ENCODE peak calls at places on chromosomes 5 and 9, in four cellular contexts. One of them, this sample, is unnamed.

GRCh38 chr9:113656771-113657670 is 193.5 kb downstream of the RGS3 start:
- ATAC-seq in upper lobe of left lung: no peak
- ATAC-seq in A549: no peak
- ATAC-seq in IMR-90: no peak
- ATAC-seq in this sample: no peak

GRCh38 chr9:120740135-120740534 is 25.9 kb upstream of the MEGF9 start:
- ATAC-seq in A549: no peak
- ATAC-seq in upper lobe of left lung: no peak
- ATAC-seq in IMR-90: no peak
- ATAC-seq in this sample: no peak

GRCh38 chr9:34177906-34178697 is 741 bp upstream of the UBAP1 start:
- ATAC-seq in IMR-90: no peak
- ATAC-seq in upper lobe of left lung: no peak
- ATAC-seq in A549: no peak
- ATAC-seq in this sample: no peak

GRCh38 chr5:51230336-51230735 is 152.9 kb upstream of the ISL1 start:
- ATAC-seq in A549: no peak
- ATAC-seq in upper lobe of left lung: no peak
- ATAC-seq in IMR-90: no peak
- ATAC-seq in this sample: no peak

GRCh38 chr5:82885657-82886389 is 191.4 kb downstream of the TMEM167A start:
- ATAC-seq in upper lobe of left lung: no peak
- ATAC-seq in A549: peak; percentile 67
- ATAC-seq in IMR-90: no peak
- ATAC-seq in this sample: no peak

GRCh38 chr5:66326276-66326675 is 182.2 kb downstream of the SREK1 start:
- ATAC-seq in A549: no peak
- ATAC-seq in upper lobe of left lung: no peak
- ATAC-seq in IMR-90: no peak
- ATAC-seq in this sample: no peak

GRCh38 chr5:17359451-17359965 is 138.5 kb upstream of the TAF11L2 start:
- ATAC-seq in upper lobe of left lung: no peak
- ATAC-seq in A549: no peak
- ATAC-seq in IMR-90: peak; percentile 25
- ATAC-seq in this sample: no peak

GRCh38 chr5:139787568-139788293 is 7.9 kb upstream of the PSD2 start:
- ATAC-seq in A549: peak; percentile 90
- ATAC-seq in upper lobe of left lung: peak; percentile 92
- ATAC-seq in IMR-90: peak; percentile 94
- ATAC-seq in this sample: peak; percentile 88

GRCh38 chr5:98454904-98455303 is 318.6 kb upstream of the RGMB start:
- ATAC-seq in IMR-90: peak; percentile 69
- ATAC-seq in A549: no peak
- ATAC-seq in upper lobe of left lung: no peak
- ATAC-seq in this sample: peak; percentile 82

GRCh38 chr5:175892401-175892800 is 21.0 kb downstream of the CPLX2 start:
- ATAC-seq in IMR-90: no peak
- ATAC-seq in upper lobe of left lung: no peak
- ATAC-seq in A549: no peak
- ATAC-seq in this sample: no peak

GRCh38 chr9:121944741-121945191 is 148.3 kb downstream of the TTLL11 start:
- ATAC-seq in IMR-90: peak; percentile 88
- ATAC-seq in upper lobe of left lung: no peak
- ATAC-seq in A549: no peak
- ATAC-seq in this sample: no peak

GRCh38 chr5:14410942-14411258 is 170.7 kb upstream of the OTULINL start:
- ATAC-seq in IMR-90: no peak
- ATAC-seq in A549: no peak
- ATAC-seq in upper lobe of left lung: no peak
- ATAC-seq in this sample: peak; percentile 10

GRCh38 chr9:136721339-136722092 is 9.1 kb downstream of the DIPK1B start:
- ATAC-seq in upper lobe of left lung: no peak
- ATAC-seq in IMR-90: peak; percentile 45
- ATAC-seq in A549: peak; percentile 13
- ATAC-seq in this sample: peak; percentile 38

GRCh38 chr5:10750909-10751308 is 10.1 kb downstream of the DAP start:
- ATAC-seq in A549: no peak
- ATAC-seq in upper lobe of left lung: no peak
- ATAC-seq in IMR-90: no peak
- ATAC-seq in this sample: no peak

GRCh38 chr5:64971538-64971937 is 202.8 kb downstream of the CWC27 start:
- ATAC-seq in IMR-90: no peak
- ATAC-seq in A549: no peak
- ATAC-seq in upper lobe of left lung: no peak
- ATAC-seq in this sample: no peak

GRCh38 chr9:98185611-98186171 is 6.7 kb downstream of the CORO2A start:
- ATAC-seq in A549: peak; percentile 57
- ATAC-seq in IMR-90: no peak
- ATAC-seq in upper lobe of left lung: no peak
- ATAC-seq in this sample: no peak

GRCh38 chr5:65871182-65871581 is 55.2 kb upstream of the ERBIN start:
- ATAC-seq in IMR-90: peak; percentile 70
- ATAC-seq in upper lobe of left lung: no peak
- ATAC-seq in A549: peak; percentile 57
- ATAC-seq in this sample: no peak

GRCh38 chr5:80152778-80153177 is 103.1 kb downstream of the SERINC5 start:
- ATAC-seq in A549: no peak
- ATAC-seq in IMR-90: no peak
- ATAC-seq in upper lobe of left lung: no peak
- ATAC-seq in this sample: no peak

GRCh38 chr5:52043543-52043942 is 660.3 kb downstream of the ISL1 start:
- ATAC-seq in A549: no peak
- ATAC-seq in upper lobe of left lung: no peak
- ATAC-seq in IMR-90: no peak
- ATAC-seq in this sample: no peak

GRCh38 chr5:68932830-68933434 is 160.9 kb upstream of the SLC30A5 start:
- ATAC-seq in A549: no peak
- ATAC-seq in IMR-90: no peak
- ATAC-seq in upper lobe of left lung: no peak
- ATAC-seq in this sample: no peak

GRCh38 chr9:32399110-32399815 is 14.8 kb downstream of the ACO1 start:
- ATAC-seq in upper lobe of left lung: no peak
- ATAC-seq in A549: no peak
- ATAC-seq in IMR-90: no peak
- ATAC-seq in this sample: no peak

GRCh38 chr5:72692273-72692672 is 124.2 kb upstream of the TNPO1 start:
- ATAC-seq in A549: no peak
- ATAC-seq in upper lobe of left lung: no peak
- ATAC-seq in IMR-90: no peak
- ATAC-seq in this sample: no peak

GRCh38 chr9:22228542-22228941 is 218.1 kb upstream of the DMRTA1 start:
- ATAC-seq in A549: no peak
- ATAC-seq in IMR-90: peak; percentile 70
- ATAC-seq in upper lobe of left lung: no peak
- ATAC-seq in this sample: no peak

GRCh38 chr9:18228101-18228500 is 245.9 kb upstream of the ADAMTSL1 start:
- ATAC-seq in IMR-90: no peak
- ATAC-seq in upper lobe of left lung: no peak
- ATAC-seq in A549: no peak
- ATAC-seq in this sample: no peak

GRCh38 chr5:95809414-95809960 is 13.0 kb downstream of the GLRX start:
- ATAC-seq in upper lobe of left lung: no peak
- ATAC-seq in IMR-90: peak; percentile 24
- ATAC-seq in A549: peak; percentile 45
- ATAC-seq in this sample: peak; percentile 48

GRCh38 chr9:2193565-2193964 is 178.4 kb downstream of the SMARCA2 start:
- ATAC-seq in upper lobe of left lung: no peak
- ATAC-seq in IMR-90: no peak
- ATAC-seq in A549: no peak
- ATAC-seq in this sample: no peak

GRCh38 chr5:175629793-175630192 is 28.1 kb upstream of the HRH2 start:
- ATAC-seq in A549: no peak
- ATAC-seq in upper lobe of left lung: no peak
- ATAC-seq in IMR-90: no peak
- ATAC-seq in this sample: no peak

GRCh38 chr9:32344551-32345182 is 39.8 kb upstream of the ACO1 start:
- ATAC-seq in upper lobe of left lung: no peak
- ATAC-seq in A549: no peak
- ATAC-seq in IMR-90: peak; percentile 44
- ATAC-seq in this sample: no peak

GRCh38 chr5:76477576-76477975 is 74.5 kb downstream of the IQGAP2 start:
- ATAC-seq in A549: no peak
- ATAC-seq in IMR-90: no peak
- ATAC-seq in upper lobe of left lung: no peak
- ATAC-seq in this sample: no peak

GRCh38 chr5:76482961-76483360 is 79.9 kb downstream of the IQGAP2 start:
- ATAC-seq in upper lobe of left lung: no peak
- ATAC-seq in A549: no peak
- ATAC-seq in IMR-90: no peak
- ATAC-seq in this sample: no peak

GRCh38 chr5:76483433-76483832 is 80.3 kb downstream of the IQGAP2 start:
- ATAC-seq in A549: peak; percentile 69
- ATAC-seq in upper lobe of left lung: no peak
- ATAC-seq in IMR-90: no peak
- ATAC-seq in this sample: no peak

GRCh38 chr5:76477061-76477460 is 74.0 kb downstream of the IQGAP2 start:
- ATAC-seq in A549: no peak
- ATAC-seq in IMR-90: no peak
- ATAC-seq in upper lobe of left lung: no peak
- ATAC-seq in this sample: no peak

DNA sequence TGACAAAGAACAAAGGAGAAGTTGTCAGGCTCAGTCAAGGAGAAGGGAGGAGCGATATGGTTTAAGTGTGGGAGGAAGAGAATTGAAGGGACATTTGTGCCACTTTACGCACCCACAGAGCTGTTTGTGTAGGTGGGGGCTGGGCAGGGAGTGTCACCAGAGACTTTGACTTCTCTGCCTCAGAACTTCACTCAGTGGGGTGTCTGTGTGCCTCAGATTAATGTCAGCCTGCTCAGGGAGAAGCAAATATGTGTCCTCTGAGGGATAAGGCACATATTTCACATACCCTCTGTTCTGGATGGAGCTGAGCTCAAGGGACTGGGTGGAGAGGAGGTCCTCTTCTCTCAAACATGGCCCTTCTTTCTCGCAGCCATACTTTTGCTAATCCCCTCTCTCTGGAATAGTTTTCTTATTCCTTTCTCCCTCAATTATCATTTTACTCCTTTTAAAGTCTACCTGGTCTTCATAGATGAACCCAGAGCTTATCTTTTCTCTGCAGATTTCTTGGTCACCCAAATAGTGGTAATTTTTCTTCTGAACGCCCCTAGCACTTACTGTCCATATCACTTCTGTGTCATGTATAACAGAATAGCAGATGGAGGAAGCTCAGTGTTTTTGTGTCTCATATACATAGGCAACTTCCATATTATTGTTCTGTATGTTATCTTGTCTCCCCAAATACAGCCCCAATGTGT is 77.0 kb downstream of the IQGAP2 start:
- ATAC-seq in upper lobe of left lung: no peak
- ATAC-seq in IMR-90: no peak
- ATAC-seq in A549: no peak
- ATAC-seq in this sample: no peak
- TF ChIP-seq POLR2A in upper lobe of left lung: no peak
- TF ChIP-seq POLR2A in IMR-90: no peak
- TF ChIP-seq POLR2A in A549: no peak
- TF ChIP-seq POLR2A in this sample: no peak

GRCh38 chr9:35760651-35761050 is 6.6 kb upstream of the MSMP start:
- ATAC-seq in upper lobe of left lung: no peak
- ATAC-seq in A549: no peak
- ATAC-seq in IMR-90: no peak
- ATAC-seq in this sample: no peak
- TF ChIP-seq POLR2A in upper lobe of left lung: no peak
- TF ChIP-seq POLR2A in A549: no peak
- TF ChIP-seq POLR2A in IMR-90: no peak
- TF ChIP-seq POLR2A in this sample: no peak

DNA sequence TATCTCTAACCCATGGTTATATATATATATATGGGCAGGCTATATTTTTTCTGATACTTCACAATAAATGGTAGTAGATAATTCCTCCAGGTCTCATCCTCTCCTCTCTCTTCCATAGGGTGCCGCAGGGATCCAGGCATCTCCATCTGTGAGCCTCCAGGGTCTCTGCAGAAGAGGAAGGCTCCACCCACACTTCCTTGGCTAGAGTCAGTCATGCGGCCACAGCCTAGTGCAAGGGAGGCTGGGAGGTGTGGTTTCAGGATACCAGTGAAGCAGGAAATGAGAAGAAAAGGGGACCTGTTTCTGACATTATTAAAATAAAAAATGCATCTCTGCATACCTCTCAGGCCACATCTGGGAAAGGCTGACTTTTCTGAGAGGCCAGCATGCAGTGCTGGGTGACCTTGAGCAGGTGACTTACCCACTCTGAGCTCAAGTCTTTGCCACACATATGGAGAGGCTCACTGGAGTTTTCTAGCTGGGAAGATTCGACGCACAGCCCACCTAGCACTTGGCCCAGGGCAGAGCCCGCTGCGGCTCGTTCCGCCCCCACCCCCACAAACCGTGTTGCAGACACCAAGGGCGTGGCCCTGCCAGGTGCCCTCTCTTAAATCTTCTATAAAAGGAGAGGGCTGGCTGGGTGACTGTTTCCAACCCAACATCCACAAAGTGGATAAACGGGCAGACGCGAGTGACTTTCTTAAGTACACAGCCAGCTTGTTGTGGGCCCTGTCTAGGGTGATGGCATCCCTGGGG is 47.9 kb downstream of the OLFM1 start:
- ATAC-seq in IMR-90: no peak
- ATAC-seq in upper lobe of left lung: no peak
- ATAC-seq in A549: no peak
- ATAC-seq in this sample: no peak
- TF ChIP-seq POLR2A in IMR-90: no peak
- TF ChIP-seq POLR2A in upper lobe of left lung: no peak
- TF ChIP-seq POLR2A in A549: no peak
- TF ChIP-seq POLR2A in this sample: no peak

DNA sequence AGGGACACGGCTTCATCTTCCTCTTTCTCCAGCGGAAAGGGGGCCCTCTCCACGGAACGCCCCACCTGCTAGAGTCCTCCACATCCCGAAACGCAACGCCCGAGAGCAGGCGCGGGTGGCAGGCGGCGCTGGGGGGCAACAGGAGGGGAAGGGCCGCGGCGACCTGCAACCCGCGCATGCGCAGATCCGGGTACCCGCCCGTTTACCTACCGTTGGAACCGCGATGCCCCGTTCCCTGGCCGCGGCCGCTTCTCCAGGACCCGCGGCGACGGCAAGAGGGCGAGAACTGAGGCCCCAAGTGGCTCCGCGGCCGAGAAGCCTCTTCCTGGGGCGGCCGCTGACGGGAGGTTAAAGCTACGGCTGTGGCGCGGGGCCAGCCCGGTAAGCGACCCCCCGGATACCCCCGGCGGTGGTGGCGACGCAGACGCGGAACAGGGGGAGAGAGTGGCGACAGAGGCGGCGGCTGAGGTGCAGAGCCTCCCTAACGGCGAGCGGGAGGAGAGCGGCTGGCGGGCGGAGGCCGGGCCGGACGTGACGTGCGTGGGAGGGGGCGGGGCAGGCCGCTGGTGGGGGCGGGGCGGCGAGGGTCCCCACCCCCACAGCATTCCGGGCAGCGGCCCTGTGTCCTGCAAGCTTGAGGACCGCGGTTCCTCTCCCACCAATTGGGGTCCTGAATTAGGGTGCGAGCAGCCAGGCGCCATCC is at the start of gene FAM13B:
- ATAC-seq in A549: peak; percentile 90
- ATAC-seq in IMR-90: peak; percentile 83
- ATAC-seq in upper lobe of left lung: peak; percentile 96
- ATAC-seq in this sample: peak; percentile 91
- TF ChIP-seq POLR2A in A549: peak; percentile 77
- TF ChIP-seq POLR2A in IMR-90: peak; percentile 88
- TF ChIP-seq POLR2A in upper lobe of left lung: peak; percentile 71
- TF ChIP-seq POLR2A in this sample: peak; percentile 64